ENCODE peak calls at places on chromosomes 3 and 15, in five cellular contexts. One of them, this sample, is unnamed.
A peak's percentile ranks its signal among the peaks of the same experiment; 100 is the strongest.

GRCh38 chr15:77387355-77388105 is 32.4 kb downstream of the PEAK1 start:
- DNase-seq in PC-9: no peak
- DNase-seq in Karpas-422: no peak
- DNase-seq in fibroblast of lung: no peak
- DNase-seq in tibial nerve: no peak
- DNase-seq in this sample: no peak

GRCh38 chr3:160331127-160331937 is 67.7 kb downstream of the IFT80 start:
- DNase-seq in Karpas-422: no peak
- DNase-seq in PC-9: no peak
- DNase-seq in fibroblast of lung: peak; percentile 93
- DNase-seq in tibial nerve: no peak
- DNase-seq in this sample: no peak

GRCh38 chr3:133138017-133138416 is 99.8 kb downstream of the TMEM108 start:
- DNase-seq in tibial nerve: no peak
- DNase-seq in Karpas-422: no peak
- DNase-seq in fibroblast of lung: no peak
- DNase-seq in PC-9: no peak
- DNase-seq in this sample: no peak

GRCh38 chr3:36813320-36813719 is 49.0 kb upstream of the DCLK3 start:
- DNase-seq in PC-9: no peak
- DNase-seq in Karpas-422: no peak
- DNase-seq in fibroblast of lung: no peak
- DNase-seq in tibial nerve: no peak
- DNase-seq in this sample: no peak

GRCh38 chr15:41018534-41018933 is 65.3 kb downstream of the CHAC1 start:
- DNase-seq in PC-9: peak; percentile 95
- DNase-seq in tibial nerve: no peak
- DNase-seq in fibroblast of lung: peak; percentile 62
- DNase-seq in Karpas-422: no peak
- DNase-seq in this sample: no peak

GRCh38 chr15:82063055-82063454 is 17.2 kb upstream of the MEX3B start:
- DNase-seq in PC-9: no peak
- DNase-seq in Karpas-422: no peak
- DNase-seq in tibial nerve: no peak
- DNase-seq in fibroblast of lung: no peak
- DNase-seq in this sample: no peak

GRCh38 chr15:69919816-69920215 is 177.9 kb downstream of the TLE3 start:
- DNase-seq in Karpas-422: peak; percentile 85
- DNase-seq in fibroblast of lung: no peak
- DNase-seq in tibial nerve: no peak
- DNase-seq in PC-9: no peak
- DNase-seq in this sample: peak; percentile 28

GRCh38 chr3:42497009-42497731 is 5.3 kb upstream of the VIPR1 start:
- DNase-seq in Karpas-422: no peak
- DNase-seq in fibroblast of lung: no peak
- DNase-seq in PC-9: peak; percentile 95
- DNase-seq in tibial nerve: no peak
- DNase-seq in this sample: peak; percentile 30

GRCh38 chr3:66410371-66410770 is 90.5 kb downstream of the LRIG1 start:
- DNase-seq in PC-9: no peak
- DNase-seq in tibial nerve: no peak
- DNase-seq in Karpas-422: no peak
- DNase-seq in fibroblast of lung: no peak
- DNase-seq in this sample: no peak

GRCh38 chr15:38860253-38860652 is 295.6 kb upstream of the RASGRP1 start:
- DNase-seq in tibial nerve: peak; percentile 45
- DNase-seq in Karpas-422: no peak
- DNase-seq in fibroblast of lung: no peak
- DNase-seq in PC-9: no peak
- DNase-seq in this sample: no peak

GRCh38 chr15:43493687-43494472 is 924 bp upstream of the TP53BP1 start:
- DNase-seq in PC-9: no peak
- DNase-seq in tibial nerve: no peak
- DNase-seq in Karpas-422: peak; percentile 12
- DNase-seq in fibroblast of lung: no peak
- DNase-seq in this sample: no peak

GRCh38 chr3:43405888-43406636 is 119.7 kb downstream of the SNRK start:
- DNase-seq in fibroblast of lung: peak; percentile 92
- DNase-seq in Karpas-422: no peak
- DNase-seq in PC-9: no peak
- DNase-seq in tibial nerve: no peak
- DNase-seq in this sample: no peak

GRCh38 chr3:124163689-124164088 is 171.8 kb upstream of the ROPN1 start:
- DNase-seq in tibial nerve: no peak
- DNase-seq in fibroblast of lung: no peak
- DNase-seq in Karpas-422: no peak
- DNase-seq in PC-9: no peak
- DNase-seq in this sample: no peak

GRCh38 chr3:58581328-58582091 is 4.3 kb upstream of the FAM107A start:
- DNase-seq in PC-9: no peak
- DNase-seq in tibial nerve: no peak
- DNase-seq in Karpas-422: no peak
- DNase-seq in fibroblast of lung: no peak
- DNase-seq in this sample: no peak

GRCh38 chr3:173823911-173824460 is 426.4 kb downstream of the NLGN1 start:
- DNase-seq in PC-9: no peak
- DNase-seq in Karpas-422: no peak
- DNase-seq in fibroblast of lung: no peak
- DNase-seq in tibial nerve: no peak
- DNase-seq in this sample: peak; percentile 95

DNA sequence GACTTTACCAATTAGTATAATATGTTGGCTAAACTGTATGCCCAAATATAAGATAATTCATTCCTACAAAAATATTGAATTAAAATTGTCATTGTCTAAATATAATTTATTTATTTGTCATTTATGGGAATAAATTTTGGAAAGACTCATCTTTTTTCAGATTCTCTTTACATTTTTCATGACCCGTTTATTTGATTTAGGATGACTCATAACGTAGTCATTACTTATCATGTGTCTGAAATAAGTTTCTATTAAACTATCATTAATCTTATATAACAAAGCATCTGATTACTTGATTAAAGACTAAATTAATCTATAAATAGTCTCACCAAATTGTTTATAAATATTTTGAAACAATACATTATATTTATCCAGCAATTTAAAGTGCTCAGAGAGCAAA is 516.6 kb downstream of the CADM2 start:
- DNase-seq in fibroblast of lung: no peak
- DNase-seq in tibial nerve: no peak
- DNase-seq in PC-9: no peak
- DNase-seq in Karpas-422: no peak
- DNase-seq in this sample: no peak
- H3K4me1 ChIP-seq in fibroblast of lung: no peaks in the 10 kb centered on the region
- H3K4me1 ChIP-seq in tibial nerve: no peaks in the 10 kb centered on the region
- H3K4me1 ChIP-seq in PC-9: no peaks in the 10 kb centered on the region
- H3K4me1 ChIP-seq in Karpas-422: no peaks in the 10 kb centered on the region
- H3K4me1 ChIP-seq in this sample: peaks cover 50% of the 10 kb centered on the region

DNA sequence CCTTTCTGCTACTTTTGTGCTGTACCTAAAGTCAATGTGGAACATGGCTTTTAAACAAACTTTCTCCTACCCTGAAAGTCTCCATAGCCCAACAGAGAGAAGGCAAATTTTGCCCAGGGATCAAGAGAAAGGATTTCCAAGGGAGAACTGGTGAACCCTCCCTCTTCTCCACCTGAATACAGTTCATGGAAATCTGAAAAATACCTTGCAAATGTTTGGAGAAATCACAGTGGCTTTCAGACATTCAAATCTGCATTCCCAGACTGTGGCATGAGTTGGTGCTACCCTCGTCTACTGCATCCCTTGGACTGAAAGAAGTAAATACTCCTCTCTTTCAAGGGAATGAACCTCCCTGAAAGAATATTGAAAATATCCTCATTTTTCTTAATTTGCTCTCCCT is 38.7 kb downstream of the ZIC4 start:
- DNase-seq in fibroblast of lung: no peak
- DNase-seq in tibial nerve: no peak
- DNase-seq in Karpas-422: no peak
- DNase-seq in PC-9: no peak
- DNase-seq in this sample: no peak
- H3K27me3 ChIP-seq in fibroblast of lung: peaks cover 62% of the 10 kb centered on the region
- H3K27me3 ChIP-seq in tibial nerve: peaks cover 99% of the 10 kb centered on the region
- H3K27me3 ChIP-seq in Karpas-422: no peaks in the 10 kb centered on the region
- H3K27me3 ChIP-seq in PC-9: no peaks in the 10 kb centered on the region
- H3K27me3 ChIP-seq in this sample: peaks cover 56% of the 10 kb centered on the region

DNA sequence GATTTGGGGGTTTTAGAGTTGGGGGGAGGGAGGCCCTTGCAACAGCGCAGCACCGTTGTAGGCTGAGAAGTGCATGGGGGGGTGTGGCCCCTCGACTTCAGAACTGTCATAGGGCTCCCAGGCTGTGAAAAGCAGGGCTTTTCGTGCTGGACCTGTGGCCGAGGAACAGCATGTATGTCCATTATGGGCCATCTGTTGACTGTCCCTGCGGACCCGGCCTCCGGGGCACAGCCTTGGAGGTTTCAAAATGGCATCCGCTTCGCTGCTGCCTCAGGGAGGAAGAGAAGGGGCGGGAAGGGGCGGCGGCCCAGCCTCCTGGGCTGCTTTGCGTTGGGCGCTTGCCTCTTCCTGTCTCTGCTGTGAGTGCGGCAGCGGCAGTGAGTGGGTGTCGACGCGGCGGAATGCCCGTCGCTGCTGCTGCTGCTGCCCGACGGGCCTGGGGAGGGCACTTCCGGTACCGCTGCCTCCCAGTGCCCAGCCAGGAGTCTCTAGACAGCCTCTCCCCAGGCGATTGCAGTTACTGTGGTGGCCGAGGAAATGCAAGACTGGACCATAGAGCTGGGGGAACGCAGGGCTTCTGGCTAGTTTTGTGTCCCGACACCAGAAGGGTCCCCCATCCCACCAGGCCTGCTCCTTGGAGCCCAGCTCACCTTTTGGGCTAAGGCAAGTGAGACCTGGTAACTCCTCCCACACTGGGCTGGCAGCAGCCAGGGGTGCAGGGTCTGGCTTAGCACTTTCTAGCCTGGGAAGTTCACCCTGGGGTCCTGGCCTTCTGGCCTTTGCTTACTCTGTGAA is 1.9 kb downstream of the GNAI2 start:
- DNase-seq in tibial nerve: peak; percentile 65
- DNase-seq in PC-9: peak; percentile 48
- DNase-seq in Karpas-422: peak; percentile 95
- DNase-seq in fibroblast of lung: peak; percentile 77
- DNase-seq in this sample: peak; percentile 67
- H3K4me3 ChIP-seq in tibial nerve: peak overlapping the region; percentile 78
- H3K4me3 ChIP-seq in PC-9: peak overlapping the region; percentile 66
- H3K4me3 ChIP-seq in Karpas-422: peak overlapping the region; percentile 95
- H3K4me3 ChIP-seq in fibroblast of lung: peak overlapping the region; percentile 95
- H3K4me3 ChIP-seq in this sample: peak overlapping the region; percentile 74

DNA sequence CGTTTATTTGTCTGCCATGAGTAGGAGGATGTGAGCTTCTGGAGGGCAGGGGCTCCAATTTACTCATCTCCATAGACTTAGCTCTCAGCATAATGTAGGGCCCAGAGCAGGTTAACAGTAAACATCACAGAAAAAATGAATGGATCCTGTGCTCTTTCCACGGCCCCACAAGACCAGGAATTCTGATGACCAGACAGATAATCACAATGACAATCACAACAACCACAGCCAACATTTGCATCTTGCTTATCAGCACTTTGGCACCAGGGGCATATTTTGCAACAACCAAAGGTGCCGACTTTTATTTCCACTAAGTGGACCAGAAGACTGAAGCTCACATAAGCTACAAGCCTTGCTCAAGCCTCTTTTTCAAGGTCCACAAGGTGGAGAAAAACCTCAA is 68.9 kb upstream of the ANKRD34C start:
- DNase-seq in PC-9: no peak
- DNase-seq in tibial nerve: no peak
- DNase-seq in fibroblast of lung: no peak
- DNase-seq in Karpas-422: no peak
- DNase-seq in this sample: peak; percentile 1
- H3K4me1 ChIP-seq in PC-9: no peaks in the 10 kb centered on the region
- H3K4me1 ChIP-seq in tibial nerve: no peaks in the 10 kb centered on the region
- H3K4me1 ChIP-seq in fibroblast of lung: no peaks in the 10 kb centered on the region
- H3K4me1 ChIP-seq in Karpas-422: no peaks in the 10 kb centered on the region
- H3K4me1 ChIP-seq in this sample: no peaks in the 10 kb centered on the region

DNA sequence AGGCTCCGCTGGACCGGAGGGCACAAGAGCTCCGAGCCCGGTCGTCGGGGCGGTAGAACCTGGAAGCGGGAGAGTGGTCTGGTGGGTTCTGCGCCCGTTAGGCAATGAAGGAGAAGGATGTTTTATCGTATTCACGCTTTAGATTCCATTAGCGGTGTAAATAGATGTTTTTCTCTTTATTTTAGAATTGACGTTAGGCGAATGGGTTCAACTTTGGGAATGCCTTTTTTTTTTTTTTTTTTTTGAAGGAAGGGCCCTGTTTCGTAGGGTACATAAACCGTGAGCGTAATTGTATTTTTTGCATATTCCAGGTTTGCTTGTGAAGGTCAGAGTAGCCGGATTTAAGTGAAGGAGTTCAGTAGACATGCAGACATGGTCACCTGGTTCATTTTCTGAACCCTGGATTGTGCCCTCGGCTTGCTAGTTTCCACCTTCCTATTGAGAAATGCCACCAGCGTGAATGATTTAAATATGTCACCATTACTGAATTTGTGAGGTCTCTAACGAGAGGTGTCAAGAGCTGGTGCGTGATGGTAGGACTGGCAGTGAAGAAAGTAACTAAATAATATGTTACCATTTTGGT is 808 bp downstream of the RBM6 start:
- DNase-seq in tibial nerve: no peak
- DNase-seq in fibroblast of lung: no peak
- DNase-seq in Karpas-422: peak; percentile 63
- DNase-seq in PC-9: no peak
- DNase-seq in this sample: no peak
- H3K27me3 ChIP-seq in tibial nerve: no peaks in the 10 kb centered on the region
- H3K27me3 ChIP-seq in fibroblast of lung: no peaks in the 10 kb centered on the region
- H3K27me3 ChIP-seq in Karpas-422: no peaks in the 10 kb centered on the region
- H3K27me3 ChIP-seq in PC-9: no peaks in the 10 kb centered on the region
- H3K27me3 ChIP-seq in this sample: no peaks in the 10 kb centered on the region

DNA sequence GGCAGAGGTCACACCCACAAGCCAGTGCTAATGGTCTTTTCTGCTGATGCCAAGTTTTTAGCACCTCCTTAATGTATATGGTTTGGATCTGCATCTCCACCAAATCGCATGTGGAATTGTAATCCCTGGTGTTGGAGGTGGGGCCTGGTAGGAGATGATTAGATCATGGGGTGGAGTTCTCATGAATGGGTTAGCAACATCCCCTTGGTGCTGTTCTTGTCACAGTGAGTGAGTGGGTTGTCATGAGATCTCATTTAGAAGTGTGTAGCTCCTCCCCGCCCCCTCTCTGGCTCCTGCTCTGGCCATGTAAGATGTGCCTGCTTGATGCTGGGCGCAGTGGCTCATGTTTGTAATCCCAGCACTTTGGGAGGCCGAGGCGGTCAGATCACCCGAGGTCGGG is 37.3 kb upstream of the KLHL6 start:
- DNase-seq in Karpas-422: no peak
- DNase-seq in tibial nerve: no peak
- DNase-seq in PC-9: no peak
- DNase-seq in fibroblast of lung: no peak
- DNase-seq in this sample: no peak
- H3K4me3 ChIP-seq in Karpas-422: no peak overlapping the region
- H3K4me3 ChIP-seq in tibial nerve: no peak overlapping the region
- H3K4me3 ChIP-seq in PC-9: no peak overlapping the region
- H3K4me3 ChIP-seq in fibroblast of lung: no peak overlapping the region
- H3K4me3 ChIP-seq in this sample: no peak overlapping the region